ENCODE peak calls at places on chromosomes 2 and 18, in five cellular contexts. One of them, this sample, is unnamed.

GRCh38 chr2:102660574-102660973 is 41.2 kb downstream of the SLC9A2 start:
- DNase-seq in NCI-H748 treated with DMSO at 0.1 percent for 48 hours: no peak
- DNase-seq in AG09319: no peak
- DNase-seq in stimulated activated CD8-positive, alpha-beta memory T cell treated with anti-CD3 and anti-CD28 coated beads, Interleukin-4, amount 100 ng/mL, for 1 hour: no peak
- DNase-seq in GM23248: no peak
- DNase-seq in this sample: no peak

GRCh38 chr2:222523783-222524544 is 99.6 kb downstream of the SGPP2 start:
- DNase-seq in NCI-H748 treated with DMSO at 0.1 percent for 48 hours: no peak
- DNase-seq in AG09319: no peak
- DNase-seq in stimulated activated CD8-positive, alpha-beta memory T cell treated with anti-CD3 and anti-CD28 coated beads, Interleukin-4, amount 100 ng/mL, for 1 hour: no peak
- DNase-seq in GM23248: peak
- DNase-seq in this sample: no peak

GRCh38 chr18:36095936-36096519 is 28.7 kb upstream of the RPRD1A start:
- DNase-seq in NCI-H748 treated with DMSO at 0.1 percent for 48 hours: peak
- DNase-seq in AG09319: peak
- DNase-seq in stimulated activated CD8-positive, alpha-beta memory T cell treated with anti-CD3 and anti-CD28 coated beads, Interleukin-4, amount 100 ng/mL, for 1 hour: no peak
- DNase-seq in GM23248: peak
- DNase-seq in this sample: no peak

GRCh38 chr2:101869527-101869926 is 122.2 kb upstream of the IL1R2 start:
- DNase-seq in NCI-H748 treated with DMSO at 0.1 percent for 48 hours: no peak
- DNase-seq in AG09319: no peak
- DNase-seq in stimulated activated CD8-positive, alpha-beta memory T cell treated with anti-CD3 and anti-CD28 coated beads, Interleukin-4, amount 100 ng/mL, for 1 hour: no peak
- DNase-seq in GM23248: no peak
- DNase-seq in this sample: no peak

GRCh38 chr2:169776483-169776802 is 22.2 kb upstream of the SSB start:
- DNase-seq in NCI-H748 treated with DMSO at 0.1 percent for 48 hours: no peak
- DNase-seq in AG09319: no peak
- DNase-seq in stimulated activated CD8-positive, alpha-beta memory T cell treated with anti-CD3 and anti-CD28 coated beads, Interleukin-4, amount 100 ng/mL, for 1 hour: no peak
- DNase-seq in GM23248: no peak
- DNase-seq in this sample: no peak

GRCh38 chr2:64329848-64330247 is 124.1 kb upstream of the LGALSL start:
- DNase-seq in NCI-H748 treated with DMSO at 0.1 percent for 48 hours: no peak
- DNase-seq in AG09319: no peak
- DNase-seq in stimulated activated CD8-positive, alpha-beta memory T cell treated with anti-CD3 and anti-CD28 coated beads, Interleukin-4, amount 100 ng/mL, for 1 hour: no peak
- DNase-seq in GM23248: peak
- DNase-seq in this sample: no peak

GRCh38 chr2:98769784-98770183 is 38.9 kb upstream of the MGAT4A start:
- DNase-seq in NCI-H748 treated with DMSO at 0.1 percent for 48 hours: peak
- DNase-seq in AG09319: no peak
- DNase-seq in stimulated activated CD8-positive, alpha-beta memory T cell treated with anti-CD3 and anti-CD28 coated beads, Interleukin-4, amount 100 ng/mL, for 1 hour: no peak
- DNase-seq in GM23248: no peak
- DNase-seq in this sample: no peak

GRCh38 chr18:36718705-36719328 is 110.0 kb downstream of the TPGS2 start:
- DNase-seq in NCI-H748 treated with DMSO at 0.1 percent for 48 hours: no peak
- DNase-seq in AG09319: no peak
- DNase-seq in stimulated activated CD8-positive, alpha-beta memory T cell treated with anti-CD3 and anti-CD28 coated beads, Interleukin-4, amount 100 ng/mL, for 1 hour: no peak
- DNase-seq in GM23248: no peak
- DNase-seq in this sample: no peak

GRCh38 chr2:88088999-88089398 is 21.4 kb downstream of the SMYD1 start:
- DNase-seq in NCI-H748 treated with DMSO at 0.1 percent for 48 hours: no peak
- DNase-seq in AG09319: no peak
- DNase-seq in stimulated activated CD8-positive, alpha-beta memory T cell treated with anti-CD3 and anti-CD28 coated beads, Interleukin-4, amount 100 ng/mL, for 1 hour: no peak
- DNase-seq in GM23248: no peak
- DNase-seq in this sample: no peak

GRCh38 chr18:55517055-55517454 is 70.9 kb downstream of the TCF4 start:
- DNase-seq in NCI-H748 treated with DMSO at 0.1 percent for 48 hours: no peak
- DNase-seq in AG09319: no peak
- DNase-seq in stimulated activated CD8-positive, alpha-beta memory T cell treated with anti-CD3 and anti-CD28 coated beads, Interleukin-4, amount 100 ng/mL, for 1 hour: no peak
- DNase-seq in GM23248: no peak
- DNase-seq in this sample: no peak

GRCh38 chr2:101041413-101041812 is 39.3 kb downstream of the RPL31 start:
- DNase-seq in NCI-H748 treated with DMSO at 0.1 percent for 48 hours: no peak
- DNase-seq in AG09319: no peak
- DNase-seq in stimulated activated CD8-positive, alpha-beta memory T cell treated with anti-CD3 and anti-CD28 coated beads, Interleukin-4, amount 100 ng/mL, for 1 hour: no peak
- DNase-seq in GM23248: peak
- DNase-seq in this sample: no peak

GRCh38 chr2:165825041-165825440 is 31.0 kb upstream of the GALNT3 start:
- DNase-seq in NCI-H748 treated with DMSO at 0.1 percent for 48 hours: peak
- DNase-seq in AG09319: no peak
- DNase-seq in stimulated activated CD8-positive, alpha-beta memory T cell treated with anti-CD3 and anti-CD28 coated beads, Interleukin-4, amount 100 ng/mL, for 1 hour: no peak
- DNase-seq in GM23248: no peak
- DNase-seq in this sample: no peak

GRCh38 chr2:156322681-156323211 is 9.8 kb downstream of the NR4A2 start:
- DNase-seq in NCI-H748 treated with DMSO at 0.1 percent for 48 hours: no peak
- DNase-seq in AG09319: no peak
- DNase-seq in stimulated activated CD8-positive, alpha-beta memory T cell treated with anti-CD3 and anti-CD28 coated beads, Interleukin-4, amount 100 ng/mL, for 1 hour: no peak
- DNase-seq in GM23248: no peak
- DNase-seq in this sample: no peak

GRCh38 chr2:135874966-135875365 is 1.3 kb downstream of the MCM6 start:
- DNase-seq in NCI-H748 treated with DMSO at 0.1 percent for 48 hours: no peak
- DNase-seq in AG09319: no peak
- DNase-seq in stimulated activated CD8-positive, alpha-beta memory T cell treated with anti-CD3 and anti-CD28 coated beads, Interleukin-4, amount 100 ng/mL, for 1 hour: no peak
- DNase-seq in GM23248: no peak
- DNase-seq in this sample: no peak

GRCh38 chr18:28432350-28432749 is 255.4 kb upstream of the CDH2 start:
- DNase-seq in NCI-H748 treated with DMSO at 0.1 percent for 48 hours: no peak
- DNase-seq in AG09319: no peak
- DNase-seq in stimulated activated CD8-positive, alpha-beta memory T cell treated with anti-CD3 and anti-CD28 coated beads, Interleukin-4, amount 100 ng/mL, for 1 hour: no peak
- DNase-seq in GM23248: peak
- DNase-seq in this sample: no peak

GRCh38 chr2:42424033-42424432 is 63.0 kb upstream of the COX7A2L start:
- DNase-seq in NCI-H748 treated with DMSO at 0.1 percent for 48 hours: no peak
- DNase-seq in AG09319: peak
- DNase-seq in stimulated activated CD8-positive, alpha-beta memory T cell treated with anti-CD3 and anti-CD28 coated beads, Interleukin-4, amount 100 ng/mL, for 1 hour: no peak
- DNase-seq in GM23248: peak
- DNase-seq in this sample: no peak

GRCh38 chr18:44473394-44474066 is 207.2 kb upstream of the SETBP1 start:
- DNase-seq in NCI-H748 treated with DMSO at 0.1 percent for 48 hours: no peak
- DNase-seq in AG09319: no peak
- DNase-seq in stimulated activated CD8-positive, alpha-beta memory T cell treated with anti-CD3 and anti-CD28 coated beads, Interleukin-4, amount 100 ng/mL, for 1 hour: no peak
- DNase-seq in GM23248: peak
- DNase-seq in this sample: no peak

GRCh38 chr2:172102159-172102857 is 392 bp downstream of the DLX2 start:
- DNase-seq in NCI-H748 treated with DMSO at 0.1 percent for 48 hours: peak
- DNase-seq in AG09319: peak
- DNase-seq in stimulated activated CD8-positive, alpha-beta memory T cell treated with anti-CD3 and anti-CD28 coated beads, Interleukin-4, amount 100 ng/mL, for 1 hour: no peak
- DNase-seq in GM23248: peak
- DNase-seq in this sample: peak

GRCh38 chr2:56613254-56613653 is 429.5 kb downstream of the CCDC85A start:
- DNase-seq in NCI-H748 treated with DMSO at 0.1 percent for 48 hours: no peak
- DNase-seq in AG09319: no peak
- DNase-seq in stimulated activated CD8-positive, alpha-beta memory T cell treated with anti-CD3 and anti-CD28 coated beads, Interleukin-4, amount 100 ng/mL, for 1 hour: no peak
- DNase-seq in GM23248: no peak
- DNase-seq in this sample: no peak

GRCh38 chr2:52934354-52934898 is 833.2 kb upstream of the CHAC2 start:
- DNase-seq in NCI-H748 treated with DMSO at 0.1 percent for 48 hours: no peak
- DNase-seq in AG09319: no peak
- DNase-seq in stimulated activated CD8-positive, alpha-beta memory T cell treated with anti-CD3 and anti-CD28 coated beads, Interleukin-4, amount 100 ng/mL, for 1 hour: no peak
- DNase-seq in GM23248: peak
- DNase-seq in this sample: no peak

GRCh38 chr2:45242161-45242741 is 233.0 kb upstream of the SIX2 start:
- DNase-seq in NCI-H748 treated with DMSO at 0.1 percent for 48 hours: no peak
- DNase-seq in AG09319: no peak
- DNase-seq in stimulated activated CD8-positive, alpha-beta memory T cell treated with anti-CD3 and anti-CD28 coated beads, Interleukin-4, amount 100 ng/mL, for 1 hour: no peak
- DNase-seq in GM23248: peak
- DNase-seq in this sample: no peak

GRCh38 chr18:78730564-78731422 is 248.8 kb upstream of the SALL3 start:
- DNase-seq in NCI-H748 treated with DMSO at 0.1 percent for 48 hours: no peak
- DNase-seq in AG09319: no peak
- DNase-seq in stimulated activated CD8-positive, alpha-beta memory T cell treated with anti-CD3 and anti-CD28 coated beads, Interleukin-4, amount 100 ng/mL, for 1 hour: no peak
- DNase-seq in GM23248: no peak
- DNase-seq in this sample: no peak

GRCh38 chr18:13877133-13877532 is 38.2 kb downstream of the MC2R start:
- DNase-seq in NCI-H748 treated with DMSO at 0.1 percent for 48 hours: no peak
- DNase-seq in AG09319: no peak
- DNase-seq in stimulated activated CD8-positive, alpha-beta memory T cell treated with anti-CD3 and anti-CD28 coated beads, Interleukin-4, amount 100 ng/mL, for 1 hour: no peak
- DNase-seq in GM23248: no peak
- DNase-seq in this sample: peak

GRCh38 chr2:196131384-196131861 is 40.0 kb downstream of the STK17B start:
- DNase-seq in NCI-H748 treated with DMSO at 0.1 percent for 48 hours: peak
- DNase-seq in AG09319: no peak
- DNase-seq in stimulated activated CD8-positive, alpha-beta memory T cell treated with anti-CD3 and anti-CD28 coated beads, Interleukin-4, amount 100 ng/mL, for 1 hour: peak
- DNase-seq in GM23248: peak
- DNase-seq in this sample: peak

GRCh38 chr2:80169811-80170594 is 134.5 kb downstream of the LRRTM1 start:
- DNase-seq in NCI-H748 treated with DMSO at 0.1 percent for 48 hours: no peak
- DNase-seq in AG09319: no peak
- DNase-seq in stimulated activated CD8-positive, alpha-beta memory T cell treated with anti-CD3 and anti-CD28 coated beads, Interleukin-4, amount 100 ng/mL, for 1 hour: no peak
- DNase-seq in GM23248: no peak
- DNase-seq in this sample: no peak

GRCh38 chr2:39696072-39696471 is 30.4 kb downstream of the TMEM178A start:
- DNase-seq in NCI-H748 treated with DMSO at 0.1 percent for 48 hours: peak
- DNase-seq in AG09319: peak
- DNase-seq in stimulated activated CD8-positive, alpha-beta memory T cell treated with anti-CD3 and anti-CD28 coated beads, Interleukin-4, amount 100 ng/mL, for 1 hour: no peak
- DNase-seq in GM23248: peak
- DNase-seq in this sample: no peak